ENCODE peak calls at places on chromosomes 1 and 21, in six cellular contexts. B is LNCaP clone FGC, J is lower leg skin, U is K562, H is Caco-2, Z is GM12865. E is an unnamed sample.

GRCh38 chr1:152050886-152051764 is 14.3 kb upstream of the S100A11 start:
- DNase-seq in U (peak), J (no peak), H (no peak), B (no peak), Z (no peak), E (no peak)

GRCh38 chr21:45871616-45872236 is 109.8 kb upstream of the COL6A1 start:
- DNase-seq in J (no peak), Z (no peak), U (no peak), B (no peak), H (no peak), E (no peak)

GRCh38 chr21:33825898-33826297 is 89.7 kb downstream of the ATP5PO start:
- DNase-seq in U (no peak), H (no peak), Z (no peak), B (no peak), J (no peak), E (no peak)

GRCh38 chr1:109466100-109466439 is 276 bp upstream of the SYPL2 start:
- DNase-seq in Z (no peak), U (peak), J (no peak), H (no peak), B (no peak), E (no peak)

GRCh38 chr1:20732071-20732587 is 374 bp downstream of the SH2D5 start:
- DNase-seq in H (peak), J (no peak), B (no peak), Z (peak), U (no peak), E (no peak)

GRCh38 chr21:43603641-43604504 is 55.4 kb downstream of the HSF2BP start:
- DNase-seq in U (no peak), H (no peak), Z (no peak), J (no peak), B (no peak), E (no peak)

GRCh38 chr1:100353988-100354387 is 1.7 kb downstream of the CDC14A start:
- DNase-seq in J (no peak), Z (no peak), B (peak), H (peak), U (no peak), E (no peak)

GRCh38 chr1:89953072-89953626 is 41.8 kb upstream of the ZNF326 start:
- DNase-seq in U (peak), J (peak), B (no peak), Z (peak), H (peak), E (no peak)

GRCh38 chr1:154880651-154881050 is 10.6 kb upstream of the KCNN3 start:
- DNase-seq in J (no peak), U (no peak), B (no peak), H (no peak), Z (no peak), E (no peak)

DNA sequence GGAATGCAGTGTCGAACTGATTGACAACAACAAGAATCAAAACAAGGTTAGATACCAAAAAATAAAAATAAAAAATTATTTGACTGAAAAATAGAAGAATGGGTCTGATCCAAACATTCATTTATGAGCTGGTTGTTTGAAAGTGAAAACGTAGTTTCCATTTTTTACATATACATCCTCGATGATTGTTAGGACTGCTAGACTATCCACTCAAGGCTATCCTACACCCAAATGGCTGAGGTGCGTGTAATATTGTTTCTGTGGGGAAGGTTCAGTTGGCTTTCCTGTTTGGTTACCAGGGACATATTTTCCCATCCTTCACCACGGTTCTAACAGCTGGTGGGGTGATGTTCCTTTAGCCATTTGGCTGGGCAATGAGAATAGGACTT is 66.2 kb downstream of the MAP3K7CL start:
- DNase-seq in J (no peak), B (no peak), U (no peak), H (no peak), Z (peak), E (no peak)
- H3K4me3 ChIP-seq in J (no peak), B (no peak), U (no peak), H (no peak), Z (peak), E (peak)

GRCh38 chr1:59666106-59666505 is 148.6 kb upstream of the HOOK1 start:
- DNase-seq in H (no peak), Z (no peak), B (no peak), U (no peak), J (no peak), E (no peak)
- TF ChIP-seq CTCF in H (no peak), Z (no peak), B (peak), U (no peak), J (no peak), E (no peak)

GRCh38 chr1:163161337-163161736 is 41.4 kb downstream of the RGS5 start:
- DNase-seq in Z (no peak), H (no peak), U (no peak), B (no peak), J (no peak), E (no peak)

GRCh38 chr1:163155606-163156005 is 47.1 kb downstream of the RGS5 start:
- DNase-seq in U (no peak), B (no peak), H (no peak), Z (no peak), J (no peak), E (no peak)
- H3K4me3 ChIP-seq in U (no peak), B (no peak), H (no peak), Z (no peak), J (no peak), E (no peak)

GRCh38 chr1:47507921-47508894 is 70.4 kb downstream of the FOXD2 start:
- DNase-seq in U (peak), H (peak), B (no peak), Z (no peak), J (peak), E (no peak)
- TF ChIP-seq CTCF in U (no peak), H (no peak), B (no peak), Z (no peak), J (no peak), E (no peak)

GRCh38 chr1:44842415-44842762 is 664 bp downstream of the PTCH2 start:
- DNase-seq in U (no peak), H (no peak), B (no peak), Z (no peak), J (no peak), E (no peak)
- H3K4me3 ChIP-seq in U (peak), H (peak), B (no peak), Z (no peak), J (no peak), E (no peak)

GRCh38 chr1:235821361-235821981 is 45.2 kb downstream of the LYST start:
- DNase-seq in B (no peak), J (no peak), Z (no peak), U (no peak), H (no peak), E (no peak)
- TF ChIP-seq CTCF in B (no peak), J (no peak), Z (no peak), U (no peak), H (no peak), E (no peak)

DNA sequence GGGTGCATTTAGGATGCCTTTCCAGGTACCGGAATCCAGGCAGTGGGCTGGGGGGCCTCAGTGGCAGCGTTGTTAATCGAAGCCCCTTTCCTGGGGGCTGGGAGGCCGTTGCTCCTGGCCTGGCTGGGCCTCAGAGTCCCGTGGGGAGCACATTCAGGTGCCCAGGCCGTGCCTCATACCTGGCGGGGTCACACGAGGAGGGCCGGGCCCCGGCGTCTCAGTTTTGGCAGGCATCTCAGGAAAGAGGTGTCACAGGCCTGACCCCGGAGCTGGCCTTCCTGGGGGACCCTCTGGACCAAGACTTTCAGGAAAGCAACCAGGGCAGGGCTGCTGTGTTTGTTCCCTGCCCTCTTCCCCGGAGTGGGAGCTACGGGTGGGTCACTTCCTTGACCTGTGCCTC is 4.1 kb downstream of the NBL1 start:
- DNase-seq in J (no peak), U (no peak), B (no peak), Z (no peak), H (no peak), E (no peak)
- H3K4me3 ChIP-seq in J (no peak), U (no peak), B (no peak), Z (no peak), H (no peak), E (no peak)

GRCh38 chr1:28369225-28369517 is 369 bp upstream of the PHACTR4 start:
- DNase-seq in J (no peak), H (no peak), B (no peak), Z (no peak), U (no peak), E (no peak)

GRCh38 chr1:28371011-28371378 is 1.5 kb downstream of the PHACTR4 start:
- DNase-seq in U (no peak), J (no peak), H (no peak), Z (no peak), B (no peak), E (no peak)

GRCh38 chr1:28374297-28374696 is 4.8 kb downstream of the PHACTR4 start:
- DNase-seq in U (no peak), Z (no peak), H (no peak), J (no peak), B (no peak), E (no peak)

GRCh38 chr1:28369518-28370219 is at the start of gene PHACTR4:
- DNase-seq in Z (peak), H (peak), U (peak), B (peak), J (peak), E (peak)

GRCh38 chr1:28370220-28371010 is 875 bp downstream of the PHACTR4 start:
- DNase-seq in Z (peak), J (no peak), U (peak), B (no peak), H (no peak), E (no peak)
- TF ChIP-seq CTCF in Z (peak), J (no peak), U (no peak), B (no peak), H (no peak), E (peak)

DNA sequence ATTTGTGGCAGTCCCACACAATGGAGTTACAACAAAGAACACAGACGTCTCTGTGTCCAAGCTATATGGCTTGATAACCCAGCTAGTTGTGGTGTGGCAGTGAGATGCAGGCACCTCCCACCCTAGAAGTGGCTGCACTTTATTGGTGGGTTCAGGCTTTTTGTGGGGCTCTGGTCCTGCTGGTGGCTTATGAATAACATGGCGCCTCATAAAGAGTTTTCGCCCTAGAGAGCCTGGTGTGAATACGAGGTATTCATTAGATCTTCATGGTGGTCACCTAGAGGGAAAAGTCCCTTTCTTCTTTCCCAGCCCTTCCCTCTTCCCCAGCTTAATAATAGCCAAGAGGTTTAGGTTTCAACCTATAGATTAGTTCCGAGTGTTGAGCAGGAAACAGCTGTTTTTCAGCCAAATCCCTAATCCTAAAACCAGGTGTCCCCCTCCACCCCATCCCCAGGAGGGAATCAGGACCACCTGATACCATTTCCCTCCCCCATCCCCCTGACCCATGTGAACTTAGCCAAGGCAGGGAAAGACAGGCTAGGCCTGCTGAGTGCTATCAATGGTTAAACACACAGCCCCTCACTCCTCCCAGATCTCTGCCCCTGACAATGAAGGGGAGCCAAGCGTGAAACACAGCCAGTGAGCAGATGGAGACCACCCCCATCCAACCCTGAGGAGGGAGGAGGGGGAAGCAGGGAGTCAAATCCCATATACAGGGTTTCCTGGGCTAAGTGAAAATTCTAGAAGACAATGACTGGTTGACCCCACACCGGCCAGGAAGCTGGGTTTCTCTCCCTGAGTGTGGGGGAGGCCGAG is 58.2 kb downstream of the NFASC start:
- DNase-seq in H (no peak), B (no peak), Z (no peak), J (no peak), U (no peak), E (no peak)
- H3K4me3 ChIP-seq in H (no peak), B (no peak), Z (no peak), J (no peak), U (no peak), E (no peak)

E was measured in GM12864.